ENCODE peak calls at places on chromosomes 3 and 15, in nine cellular contexts. J is cardiac muscle cell, L is suprapubic skin, D is colonic mucosa, B is neural progenitor cell, U is breast epithelium, A is H9, K is Peyer's patch, W is heart left ventricle. Z is an unnamed sample.
A peak's percentile ranks its signal among the peaks of the same experiment; 100 is the strongest.

GRCh38 chr15:98720036-98720435 is 71.7 kb downstream of the IGF1R start:
- DNase-seq in J (no peak), L (no peak), D (no peak), B (no peak), U (no peak), A (no peak), K (no peak), W (no peak), Z (no peak)

GRCh38 chr3:2098398-2099027 is at the start of gene CNTN4:
- DNase-seq in J (peak; percentile 6), L (no peak), D (peak; percentile 81), B (peak; percentile 97), U (peak; percentile 48), A (peak; percentile 90), K (no peak), W (peak; percentile 44), Z (peak; percentile 76)

GRCh38 chr15:66850078-66850991 is 148.3 kb downstream of the SMAD6 start:
- DNase-seq in J (peak; percentile 41), L (no peak), D (peak; percentile 17), B (no peak), U (no peak), A (peak; percentile 28), K (no peak), W (peak; percentile 71), Z (no peak)

GRCh38 chr15:101258238-101259144 is 6.6 kb upstream of the CHSY1 start:
- DNase-seq in J (peak; percentile 88), L (no peak), D (peak; percentile 73), B (peak; percentile 75), U (no peak), A (no peak), K (peak; percentile 49), W (peak; percentile 57), Z (no peak)

GRCh38 chr3:14943042-14943441 is 4.3 kb upstream of the NR2C2 start:
- DNase-seq in J (no peak), L (no peak), D (no peak), B (no peak), U (no peak), A (no peak), K (no peak), W (no peak), Z (no peak)

GRCh38 chr3:193574488-193575072 is 18.4 kb upstream of the OPA1 start:
- DNase-seq in J (no peak), L (no peak), D (no peak), B (no peak), U (no peak), A (no peak), K (no peak), W (no peak), Z (no peak)

GRCh38 chr15:31326729-31327673 is at the start of gene KLF13:
- DNase-seq in J (peak; percentile 77), L (no peak), D (peak; percentile 60), B (peak; percentile 61), U (no peak), A (no peak), K (peak; percentile 59), W (peak; percentile 82), Z (peak; percentile 65)

GRCh38 chr3:121719423-121719822 is 30.1 kb downstream of the GOLGB1 start:
- DNase-seq in J (no peak), L (no peak), D (no peak), B (no peak), U (no peak), A (no peak), K (no peak), W (no peak), Z (no peak)

GRCh38 chr15:73564255-73564654 is 68.9 kb downstream of the NPTN start:
- DNase-seq in J (peak; percentile 58), L (no peak), D (no peak), B (peak; percentile 12), U (peak; percentile 33), A (no peak), K (no peak), W (no peak), Z (no peak)

GRCh38 chr15:78402056-78402610 is 35.9 kb upstream of the IREB2 start:
- DNase-seq in J (no peak), L (no peak), D (no peak), B (no peak), U (no peak), A (no peak), K (no peak), W (no peak), Z (no peak)

GRCh38 chr15:85494035-85494793 is 113.8 kb downstream of the AKAP13 start:
- DNase-seq in J (peak; percentile 79), L (no peak), D (peak; percentile 50), B (peak; percentile 32), U (no peak), A (no peak), K (no peak), W (no peak), Z (no peak)

DNA sequence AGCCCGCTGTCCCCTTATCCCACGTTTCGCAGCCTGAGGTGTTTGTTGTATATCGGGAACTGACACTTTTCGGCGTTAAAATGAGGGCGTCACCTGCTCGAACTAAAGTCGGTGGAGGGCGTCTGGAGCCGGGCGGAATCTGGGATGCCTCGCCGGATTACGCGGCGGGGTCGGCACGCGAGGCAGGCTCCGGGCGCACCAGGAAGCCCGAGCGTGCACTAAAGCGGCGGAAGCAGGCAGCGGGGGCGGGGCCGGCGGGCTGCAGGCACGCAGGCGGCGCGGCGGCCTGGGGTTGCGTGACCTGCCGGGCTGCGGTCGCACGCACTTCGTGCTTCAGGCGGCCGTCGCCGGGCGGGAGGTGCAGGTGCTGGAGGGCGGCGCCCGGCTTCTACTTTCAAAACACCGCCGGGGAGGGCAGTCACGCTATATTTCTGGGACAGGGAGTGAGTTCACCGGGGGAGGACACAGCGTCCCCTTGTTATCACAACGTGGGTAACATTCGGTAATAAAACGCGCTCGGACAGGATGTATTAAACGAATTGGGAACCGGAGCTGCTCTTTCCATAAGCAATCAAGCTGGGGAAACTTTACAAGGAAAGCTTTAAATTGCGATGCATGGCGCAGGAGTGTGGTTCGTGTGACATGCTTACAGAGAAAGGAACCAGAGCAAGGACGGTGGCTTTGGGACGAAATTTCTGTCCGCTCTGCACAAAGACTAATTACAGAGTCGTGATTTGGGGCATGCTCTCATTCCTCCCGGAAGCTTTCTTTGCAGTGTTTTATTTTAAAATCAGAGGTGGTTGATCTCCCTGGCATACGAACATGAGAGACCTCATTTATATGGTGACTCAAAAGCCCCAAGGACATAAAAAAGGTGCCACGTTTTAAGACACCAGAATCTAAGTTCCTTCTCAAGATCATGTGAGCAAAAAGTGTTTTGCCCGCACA is 9.1 kb upstream of the LEKR1 start:
- DNase-seq in J (peak; percentile 83), L (peak; percentile 91), D (peak; percentile 88), B (peak; percentile 96), U (peak; percentile 59), A (peak; percentile 93), K (peak; percentile 87), W (peak; percentile 88), Z (peak; percentile 86)
- TF ChIP-seq CTCF in J (no peak), L (no peak), D (no peak), B (no peak), U (no peak), A (no peak), K (no peak), W (no peak), Z (no peak)

GRCh38 chr15:79922512-79923067 is 25.8 kb upstream of the MTHFS start:
- DNase-seq in J (no peak), L (no peak), D (no peak), B (no peak), U (no peak), A (peak; percentile 66), K (no peak), W (no peak), Z (no peak)

GRCh38 chr15:79919090-79919748 is 22.4 kb upstream of the MTHFS start:
- DNase-seq in J (no peak), L (no peak), D (no peak), B (peak; percentile 74), U (no peak), A (peak; percentile 86), K (no peak), W (no peak), Z (no peak)

GRCh38 chr15:79918278-79918677 is 21.5 kb upstream of the MTHFS start:
- DNase-seq in J (no peak), L (no peak), D (no peak), B (peak; percentile 53), U (no peak), A (peak; percentile 85), K (no peak), W (no peak), Z (no peak)

GRCh38 chr15:79923068-79923514 is 26.3 kb upstream of the MTHFS start:
- DNase-seq in J (peak; percentile 56), L (peak; percentile 82), D (peak; percentile 78), B (peak; percentile 78), U (peak; percentile 44), A (no peak), K (peak; percentile 47), W (peak; percentile 77), Z (peak; percentile 73)

GRCh38 chr15:79919749-79920511 is 23.1 kb upstream of the MTHFS start:
- DNase-seq in J (no peak), L (no peak), D (no peak), B (peak; percentile 57), U (no peak), A (peak; percentile 62), K (no peak), W (no peak), Z (no peak)
- H3K9me3 ChIP-seq in J (no peaks in the 10 kb centered on the region), L (peaks cover 61% of the 10 kb centered on the region), D (peaks cover 3% of the 10 kb centered on the region), B (no peaks in the 10 kb centered on the region), U (peaks cover 51% of the 10 kb centered on the region), A (peaks cover 14% of the 10 kb centered on the region), K (no peaks in the 10 kb centered on the region), W (peaks cover 49% of the 10 kb centered on the region), Z (peaks cover 24% of the 10 kb centered on the region)

DNA sequence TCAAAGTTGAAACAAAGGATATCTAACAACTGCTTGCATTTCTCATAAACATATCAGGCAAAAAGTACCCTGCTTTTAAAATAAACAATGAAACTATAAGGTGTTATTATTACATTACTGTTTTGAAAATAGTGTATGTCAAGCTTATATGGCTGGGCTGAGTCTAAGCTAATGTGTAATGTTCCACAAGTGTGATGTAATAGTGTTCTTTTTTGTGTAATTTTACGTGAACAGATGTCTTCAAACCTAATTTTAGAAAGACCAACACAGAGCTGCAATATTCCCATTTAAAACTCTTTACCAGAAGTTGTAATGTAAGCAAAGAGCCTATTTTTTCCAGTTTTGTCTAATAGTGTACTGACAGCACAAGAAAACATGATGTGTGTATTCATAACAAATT is 34.0 kb downstream of the MINDY2 start:
- DNase-seq in J (peak; percentile 41), L (no peak), D (no peak), B (no peak), U (no peak), A (no peak), K (no peak), W (no peak), Z (no peak)
- TF ChIP-seq CTCF in J (no peak), L (no peak), D (no peak), B (no peak), U (no peak), A (no peak), K (no peak), W (no peak), Z (no peak)

DNA sequence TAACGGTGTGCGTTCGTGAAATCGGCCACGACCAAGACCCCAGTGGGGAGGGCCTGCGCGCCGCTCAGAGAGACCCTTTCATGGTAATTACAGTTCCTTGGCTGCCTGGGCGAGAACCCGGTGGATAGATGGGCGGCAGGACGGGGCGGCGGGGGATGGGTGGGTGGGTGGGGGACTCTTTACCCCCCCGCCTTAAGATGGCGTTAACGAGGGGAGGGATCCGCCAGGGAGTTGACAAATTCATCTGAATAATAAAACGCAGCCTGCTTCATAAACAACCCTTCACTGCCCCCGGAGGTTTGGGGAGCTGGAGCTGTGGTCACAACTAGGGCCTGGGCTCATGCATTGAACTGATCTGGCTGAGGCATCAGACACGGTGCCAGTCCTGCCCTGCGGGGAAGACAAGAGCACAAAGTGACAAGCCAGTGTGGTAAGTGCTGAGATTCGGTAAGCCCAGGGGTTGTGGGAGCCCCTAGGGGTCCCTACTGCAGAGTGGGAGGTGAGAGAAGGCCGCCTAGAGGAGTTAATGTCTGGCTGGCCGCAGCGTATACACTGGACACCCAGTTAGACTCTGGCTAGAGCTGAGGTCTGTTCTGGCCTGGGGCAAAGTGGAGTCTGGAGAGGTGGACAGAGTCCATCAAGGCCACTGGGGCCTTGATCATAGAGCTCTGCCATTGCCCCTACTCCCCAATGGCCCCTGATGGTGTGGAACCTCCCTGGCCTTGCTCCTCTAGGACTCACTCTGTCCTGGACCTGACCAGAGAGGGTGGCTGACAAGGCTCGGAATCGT is 766 bp downstream of the MRAS start:
- DNase-seq in J (peak; percentile 38), L (no peak), D (peak; percentile 21), B (peak; percentile 50), U (no peak), A (peak; percentile 52), K (no peak), W (no peak), Z (no peak)
- H3K9me3 ChIP-seq in J (no peaks in the 10 kb centered on the region), L (no peaks in the 10 kb centered on the region), D (no peaks in the 10 kb centered on the region), B (no peaks in the 10 kb centered on the region), U (no peaks in the 10 kb centered on the region), A (no peaks in the 10 kb centered on the region), K (no peaks in the 10 kb centered on the region), W (no peaks in the 10 kb centered on the region), Z (no peaks in the 10 kb centered on the region)